ENCODE peak calls at places on chromosomes 5 and 9, in ten cellular contexts. C, Z, S, B, D, T, V, N, W and F are unnamed samples.

GRCh38 chr5:122999947-123000563 is 36.5 kb downstream of the PPIC start:
- DNase-seq in C (no peak), Z (no peak), S (no peak), B (no peak), D (peak), T (no peak), V (peak), N (peak), W (no peak), F (no peak)

GRCh38 chr9:121660876-121661275 is 9.4 kb downstream of the DAB2IP start:
- DNase-seq in C (no peak), Z (no peak), S (no peak), B (no peak), D (no peak), T (no peak), V (no peak), N (no peak), W (no peak), F (no peak)

GRCh38 chr9:137694962-137695875 is 76.4 kb downstream of the EHMT1 start:
- DNase-seq in C (no peak), Z (peak), S (no peak), B (no peak), D (peak), T (no peak), V (peak), N (peak), W (no peak), F (no peak)

GRCh38 chr9:80691229-80691628 is 998.1 kb downstream of the TLE1 start:
- DNase-seq in C (no peak), Z (no peak), S (no peak), B (no peak), D (peak), T (no peak), V (peak), N (no peak), W (no peak), F (no peak)

GRCh38 chr9:23581936-23582335 is 244.1 kb downstream of the ELAVL2 start:
- DNase-seq in C (no peak), Z (no peak), S (peak), B (no peak), D (no peak), T (no peak), V (no peak), N (no peak), W (no peak), F (no peak)

GRCh38 chr9:33139421-33140228 is 27.5 kb downstream of the B4GALT1 start:
- DNase-seq in C (peak), Z (no peak), S (no peak), B (no peak), D (peak), T (peak), V (peak), N (no peak), W (no peak), F (no peak)

GRCh38 chr5:112669328-112669963 is 68.2 kb upstream of the APC start:
- DNase-seq in C (no peak), Z (peak), S (no peak), B (no peak), D (no peak), T (no peak), V (no peak), N (no peak), W (no peak), F (no peak)

GRCh38 chr5:160188151-160188967 is 40.9 kb upstream of the FABP6 start:
- DNase-seq in C (no peak), Z (no peak), S (no peak), B (no peak), D (peak), T (peak), V (peak), N (no peak), W (no peak), F (no peak)

GRCh38 chr9:133973111-133973790 is 18.9 kb downstream of the VAV2 start:
- DNase-seq in C (no peak), Z (no peak), S (no peak), B (no peak), D (no peak), T (no peak), V (no peak), N (no peak), W (no peak), F (no peak)

GRCh38 chr9:127664678-127665507 is 41.9 kb upstream of the CFAP157 start:
- DNase-seq in C (no peak), Z (peak), S (no peak), B (no peak), D (no peak), T (no peak), V (no peak), N (no peak), W (no peak), F (no peak)

GRCh38 chr5:143707797-143708196 is 104.2 kb upstream of the HMHB1 start:
- DNase-seq in C (no peak), Z (no peak), S (no peak), B (peak), D (no peak), T (no peak), V (no peak), N (no peak), W (no peak), F (no peak)

GRCh38 chr9:5113994-5114748 is 71.3 kb downstream of the INSL6 start:
- DNase-seq in C (no peak), Z (no peak), S (no peak), B (no peak), D (no peak), T (no peak), V (no peak), N (no peak), W (no peak), F (no peak)

GRCh38 chr5:158701406-158702177 is 398.1 kb downstream of the EBF1 start:
- DNase-seq in C (no peak), Z (no peak), S (no peak), B (no peak), D (no peak), T (no peak), V (peak), N (no peak), W (no peak), F (no peak)

GRCh38 chr5:36108758-36109245 is 42.1 kb upstream of the UGT3A2 start:
- DNase-seq in C (no peak), Z (no peak), S (no peak), B (no peak), D (no peak), T (no peak), V (peak), N (no peak), W (no peak), F (no peak)

GRCh38 chr9:136785956-136786355 is 5.2 kb upstream of the TMEM141 start:
- DNase-seq in C (no peak), Z (no peak), S (no peak), B (no peak), D (no peak), T (no peak), V (no peak), N (no peak), W (no peak), F (no peak)

GRCh38 chr5:80885698-80886000 is 74.5 kb upstream of the RASGRF2 start:
- DNase-seq in C (no peak), Z (no peak), S (no peak), B (no peak), D (no peak), T (no peak), V (no peak), N (no peak), W (no peak), F (no peak)

GRCh38 chr5:97231025-97231636 is 48.1 kb upstream of the RIOK2 start:
- DNase-seq in C (no peak), Z (peak), S (peak), B (peak), D (peak), T (no peak), V (peak), N (peak), W (peak), F (no peak)

GRCh38 chr5:78287833-78288232 is 6.7 kb downstream of the AP3B1 start:
- DNase-seq in C (no peak), Z (no peak), S (peak), B (no peak), D (peak), T (no peak), V (peak), N (no peak), W (no peak), F (no peak)

GRCh38 chr5:98341038-98341710 is 432.3 kb upstream of the RGMB start:
- DNase-seq in C (no peak), Z (no peak), S (peak), B (no peak), D (no peak), T (no peak), V (peak), N (no peak), W (no peak), F (no peak)

GRCh38 chr5:124438390-124439380 is 307.8 kb downstream of the ZNF608 start:
- DNase-seq in C (no peak), Z (peak), S (no peak), B (peak), D (peak), T (no peak), V (no peak), N (peak), W (no peak), F (no peak)

GRCh38 chr9:7656648-7657047 is 142.9 kb downstream of the DMAC1 start:
- DNase-seq in C (no peak), Z (no peak), S (no peak), B (no peak), D (no peak), T (no peak), V (no peak), N (no peak), W (no peak), F (no peak)

GRCh38 chr5:102539598-102539997 is 40.8 kb upstream of the SLCO6A1 start:
- DNase-seq in C (no peak), Z (no peak), S (no peak), B (no peak), D (no peak), T (no peak), V (peak), N (peak), W (no peak), F (no peak)

GRCh38 chr9:98989036-98990000 is 45.6 kb downstream of the COL15A1 start:
- DNase-seq in C (no peak), Z (no peak), S (peak), B (no peak), D (no peak), T (peak), V (peak), N (peak), W (no peak), F (no peak)

GRCh38 chr5:169717298-169717697 is 80.2 kb downstream of the DOCK2 start:
- DNase-seq in C (no peak), Z (no peak), S (no peak), B (no peak), D (no peak), T (no peak), V (peak), N (no peak), W (no peak), F (no peak)

GRCh38 chr5:120516799-120517198 is 52.7 kb downstream of the PRR16 start:
- DNase-seq in C (no peak), Z (peak), S (no peak), B (no peak), D (no peak), T (no peak), V (peak), N (no peak), W (no peak), F (no peak)

GRCh38 chr5:63164339-63164738 is 585.7 kb downstream of the LRRC70 start:
- DNase-seq in C (no peak), Z (no peak), S (no peak), B (no peak), D (no peak), T (no peak), V (no peak), N (no peak), W (no peak), F (no peak)

GRCh38 chr9:123089790-123090189 is 56.3 kb downstream of the GPR21 start:
- DNase-seq in C (no peak), Z (no peak), S (no peak), B (peak), D (no peak), T (no peak), V (no peak), N (peak), W (no peak), F (no peak)

GRCh38 chr9:18384066-18384465 is 89.9 kb upstream of the ADAMTSL1 start:
- DNase-seq in C (no peak), Z (no peak), S (no peak), B (no peak), D (no peak), T (no peak), V (no peak), N (no peak), W (no peak), F (no peak)